ENCODE peak calls at places on chromosomes 2 and 18, in four cellular contexts. W, R, C and K are unnamed samples.

GRCh38 chr2:23436346-23437099 is 51.5 kb downstream of the KLHL29 start:
- DNase-seq in W (no peak), R (no peak), C (no peak), K (no peak)

GRCh38 chr2:3183766-3184165 is 193.9 kb downstream of the EIPR1 start:
- DNase-seq in R (no peak), C (no peak), W (no peak), K (no peak)

GRCh38 chr2:19747310-19748072 is 154.3 kb downstream of the TTC32 start:
- DNase-seq in C (no peak), W (no peak), R (no peak), K (peak; percentile 55)

GRCh38 chr2:239666855-239667376 is 266.1 kb upstream of the HDAC4 start:
- DNase-seq in R (no peak), C (no peak), W (no peak), K (no peak)

GRCh38 chr2:19897623-19898245 is 4.0 kb downstream of the TTC32 start:
- DNase-seq in W (no peak), R (no peak), C (no peak), K (no peak)

GRCh38 chr18:9787716-9788115 is 79.6 kb downstream of the RAB31 start:
- DNase-seq in W (no peak), R (no peak), C (no peak), K (no peak)

GRCh38 chr18:23626451-23627279 is 36.0 kb downstream of the ANKRD29 start:
- DNase-seq in R (no peak), C (no peak), W (no peak), K (no peak)

GRCh38 chr2:235358981-235359471 is 134.8 kb upstream of the AGAP1 start:
- DNase-seq in C (no peak), W (no peak), R (no peak), K (no peak)

DNA sequence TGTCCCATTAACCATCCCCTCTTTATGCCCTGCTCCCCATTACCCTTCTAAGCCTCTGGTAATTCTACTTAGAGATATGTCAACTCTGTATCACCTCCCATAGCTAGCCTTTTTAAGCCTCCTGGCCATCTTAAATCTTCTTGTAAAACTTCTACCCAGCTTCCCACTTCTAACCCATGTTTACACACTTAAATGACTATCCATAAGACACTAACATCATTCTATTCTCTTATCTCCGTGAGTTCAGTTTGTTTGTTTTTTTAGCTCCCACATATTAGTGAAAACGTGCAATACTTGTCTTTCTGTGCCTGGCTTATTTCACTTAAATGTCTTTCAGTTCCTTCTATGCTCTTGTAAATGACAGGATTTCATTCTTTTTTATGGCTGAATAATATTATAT is 42.4 kb downstream of the RAB3GAP1 start:
- DNase-seq in C (no peak), R (no peak), W (no peak), K (no peak)
- H3K36me3 ChIP-seq in C (no peaks in the 10 kb centered on the region), R (no peaks in the 10 kb centered on the region), W (no peaks in the 10 kb centered on the region), K (peaks cover 48% of the 10 kb centered on the region)

DNA sequence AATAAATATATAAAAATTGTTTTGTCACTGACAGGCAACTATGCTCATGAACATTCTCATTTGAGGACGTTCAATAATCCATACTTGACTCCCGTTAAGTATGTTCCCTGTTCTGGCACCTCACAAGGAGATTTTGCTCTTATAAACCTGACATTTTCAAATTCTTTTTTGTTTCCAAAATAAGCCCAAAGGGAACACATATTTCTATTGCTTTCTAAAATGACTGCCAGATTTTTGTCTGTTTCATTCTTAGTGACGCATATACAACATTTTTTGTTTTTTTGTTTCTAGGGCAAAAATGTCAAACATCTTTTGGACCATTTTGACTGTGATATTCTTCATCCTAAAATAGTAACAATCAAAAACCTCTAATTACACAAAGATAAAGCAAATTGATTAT is 50.5 kb downstream of the CYTIP start:
- DNase-seq in W (no peak), C (no peak), R (no peak), K (no peak)
- H3K36me3 ChIP-seq in W (no peaks in the 10 kb centered on the region), C (no peaks in the 10 kb centered on the region), R (no peaks in the 10 kb centered on the region), K (no peaks in the 10 kb centered on the region)

GRCh38 chr2:42324949-42325348 is 36.1 kb downstream of the COX7A2L start:
- DNase-seq in R (no peak), W (no peak), C (no peak), K (no peak)

GRCh38 chr2:42329779-42330178 is 31.2 kb downstream of the COX7A2L start:
- DNase-seq in C (no peak), R (no peak), W (no peak), K (no peak)

GRCh38 chr2:42328148-42328833 is 32.7 kb downstream of the COX7A2L start:
- DNase-seq in R (no peak), C (no peak), W (no peak), K (no peak)

GRCh38 chr2:42328923-42329322 is 32.1 kb downstream of the COX7A2L start:
- DNase-seq in C (no peak), R (no peak), W (no peak), K (no peak)

DNA sequence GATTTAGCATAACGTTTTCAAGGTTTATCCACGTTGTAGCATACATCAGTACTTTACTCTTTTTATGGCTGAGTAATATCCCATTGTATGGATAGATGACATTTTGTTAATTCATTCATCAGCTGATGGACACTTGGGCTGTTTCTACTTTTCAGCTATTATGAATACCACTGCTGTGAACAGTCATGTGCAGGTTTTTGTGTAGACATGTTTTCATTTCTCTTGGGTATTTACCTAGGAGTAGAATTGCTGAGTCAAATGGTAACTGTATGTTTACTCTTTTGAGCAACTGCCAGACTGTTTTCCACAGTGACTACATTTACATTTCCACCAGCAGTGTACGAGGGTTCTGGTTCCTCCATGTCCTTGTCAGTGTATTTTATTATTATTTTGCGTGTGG is 33.9 kb downstream of the COX7A2L start:
- DNase-seq in R (no peak), C (no peak), W (no peak), K (no peak)
- H3K36me3 ChIP-seq in R (no peaks in the 10 kb centered on the region), C (no peaks in the 10 kb centered on the region), W (no peaks in the 10 kb centered on the region), K (peaks cover 68% of the 10 kb centered on the region)

GRCh38 chr2:241087420-241088268 is 14.4 kb downstream of the MTERF4 start:
- DNase-seq in W (no peak), C (no peak), R (no peak), K (no peak)
- H3K36me3 ChIP-seq in W (peaks cover 7% of the 10 kb centered on the region), C (no peaks in the 10 kb centered on the region), R (peaks cover 10% of the 10 kb centered on the region), K (peaks cover 76% of the 10 kb centered on the region)

GRCh38 chr18:69597561-69597960 is 196.9 kb downstream of the DOK6 start:
- DNase-seq in W (no peak), C (no peak), R (no peak), K (no peak)

GRCh38 chr18:69596345-69596744 is 195.7 kb downstream of the DOK6 start:
- DNase-seq in R (no peak), W (no peak), C (no peak), K (no peak)

DNA sequence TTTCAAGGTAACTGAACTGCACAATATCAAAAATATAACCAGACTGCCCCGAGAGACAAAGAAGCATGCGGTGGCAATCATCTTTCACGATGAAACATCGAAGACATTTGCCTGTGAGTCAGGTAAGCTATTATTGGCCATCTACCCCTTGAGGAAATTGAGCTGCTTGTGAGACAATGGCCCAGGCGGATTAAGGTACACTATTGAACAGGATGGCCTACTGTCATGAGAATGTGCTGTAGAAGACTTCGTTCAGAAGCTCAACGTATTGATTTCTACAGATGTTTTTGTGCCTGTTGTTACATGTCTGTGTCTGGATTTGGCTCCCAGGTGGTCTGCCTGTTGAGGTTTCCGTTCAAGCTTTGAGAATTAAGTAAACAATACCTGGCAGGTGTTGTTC is 198.7 kb downstream of the DOK6 start:
- DNase-seq in C (no peak), W (no peak), R (no peak), K (no peak)
- H3K36me3 ChIP-seq in C (no peaks in the 10 kb centered on the region), W (no peaks in the 10 kb centered on the region), R (no peaks in the 10 kb centered on the region), K (no peaks in the 10 kb centered on the region)

DNA sequence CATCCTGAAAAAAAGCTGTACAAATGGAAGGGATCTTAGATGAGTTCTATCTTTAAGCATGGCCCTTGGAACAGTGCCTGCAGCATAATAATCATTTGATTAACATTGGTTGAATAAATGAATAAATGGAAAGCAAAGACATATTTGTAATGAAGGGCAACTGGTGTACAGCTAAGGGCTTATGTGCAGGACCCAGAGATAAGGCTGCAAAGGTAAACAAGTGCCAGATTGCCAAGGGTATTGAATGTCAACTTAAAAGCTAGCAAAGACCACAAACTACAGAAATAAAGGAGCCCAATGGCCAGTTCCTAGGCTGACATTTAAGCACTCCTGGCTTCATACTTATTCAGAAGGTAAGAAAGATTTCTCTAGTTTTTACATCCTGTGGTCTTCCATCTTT is 19.4 kb downstream of the IMMT start:
- DNase-seq in W (no peak), C (no peak), R (no peak), K (no peak)
- H3K36me3 ChIP-seq in W (no peaks in the 10 kb centered on the region), C (peaks cover 5% of the 10 kb centered on the region), R (peaks cover 2% of the 10 kb centered on the region), K (peaks cover 97% of the 10 kb centered on the region)

GRCh38 chr18:35460719-35461118 is 37.0 kb downstream of the INO80C start:
- DNase-seq in C (no peak), W (no peak), R (no peak), K (no peak)

GRCh38 chr18:35457140-35457704 is 40.5 kb downstream of the INO80C start:
- DNase-seq in C (no peak), W (no peak), R (no peak), K (no peak)

GRCh38 chr18:35458677-35459441 is 38.9 kb downstream of the INO80C start:
- DNase-seq in R (peak; percentile 75), W (peak; percentile 65), C (peak; percentile 55), K (peak; percentile 85)

GRCh38 chr18:35458271-35458670 is 39.5 kb downstream of the INO80C start:
- DNase-seq in W (no peak), C (no peak), R (no peak), K (no peak)

DNA sequence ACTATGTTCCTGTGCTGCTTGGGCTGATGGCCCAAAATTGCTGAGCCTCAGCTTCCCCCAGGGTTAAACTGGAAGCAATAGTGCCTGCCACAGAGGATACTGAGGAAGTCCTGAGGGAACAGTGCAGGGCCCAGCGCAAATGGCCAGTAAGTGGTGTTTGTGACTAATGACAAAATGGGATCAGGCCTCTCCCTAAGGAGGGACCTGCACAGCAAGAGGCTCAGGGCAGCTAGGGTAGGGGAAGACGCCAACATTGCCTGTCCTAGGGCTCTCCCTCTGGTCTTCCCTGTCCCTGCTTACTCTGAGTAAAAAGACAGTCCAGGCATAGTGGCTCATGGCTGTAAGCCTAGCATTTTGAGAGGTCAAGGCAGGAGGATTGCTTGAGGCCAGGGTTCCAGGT is 37.8 kb downstream of the INO80C start:
- DNase-seq in R (no peak), C (no peak), W (no peak), K (no peak)
- H3K36me3 ChIP-seq in R (no peaks in the 10 kb centered on the region), C (no peaks in the 10 kb centered on the region), W (no peaks in the 10 kb centered on the region), K (no peaks in the 10 kb centered on the region)

DNA sequence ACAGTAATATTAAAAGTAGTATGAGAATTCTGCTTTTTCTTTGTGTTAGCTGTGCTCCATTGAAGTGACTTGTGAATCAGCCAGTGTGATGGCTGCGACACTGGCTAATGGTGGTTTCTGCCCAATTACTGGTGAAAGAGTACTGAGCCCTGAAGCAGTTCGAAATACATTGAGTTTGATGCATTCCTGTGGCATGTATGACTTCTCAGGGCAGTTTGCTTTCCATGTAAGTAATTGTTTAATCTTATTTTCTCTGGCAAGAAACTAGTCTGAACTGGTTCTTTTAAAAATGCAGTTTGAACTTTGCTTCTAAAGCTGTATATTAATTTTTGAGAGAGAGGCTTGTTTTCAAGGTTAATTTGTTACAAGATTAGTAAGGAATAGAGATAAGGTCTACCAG is 46.6 kb downstream of the GLS start:
- DNase-seq in W (no peak), C (no peak), R (no peak), K (no peak)
- H3K36me3 ChIP-seq in W (no peaks in the 10 kb centered on the region), C (no peaks in the 10 kb centered on the region), R (peaks cover 2% of the 10 kb centered on the region), K (peaks cover 32% of the 10 kb centered on the region)